ENCODE peak calls at places on chromosomes 2 and 18, in eight cellular contexts. R is CD4-positive, alpha-beta T cell; T is pancreas; J is AG10803; X is SK-N-SH; C is IMR-90; F is body of pancreas; G is fibroblast of pulmonary artery. Z is an unnamed sample.

GRCh38 chr2:215906458-215906857 is 106.9 kb downstream of the MREG start:
- DNase-seq in R (no peak), J (no peak), F (no peak), G (peak), X (no peak), T (no peak), C (no peak), Z (no peak)

GRCh38 chr2:44937688-44938240 is 3.7 kb upstream of the SIX3 start:
- DNase-seq in T (no peak), F (no peak), G (no peak), C (no peak), R (no peak), J (no peak), X (peak), Z (no peak)

GRCh38 chr2:44656460-44656859 is 285.0 kb upstream of the SIX3 start:
- DNase-seq in R (no peak), F (no peak), T (no peak), C (no peak), G (no peak), X (no peak), J (no peak), Z (no peak)

GRCh38 chr2:72864500-72864899 is 22.7 kb upstream of the SPR start:
- DNase-seq in X (no peak), R (no peak), F (no peak), G (peak), T (no peak), C (peak), J (peak), Z (no peak)

GRCh38 chr2:236161082-236161462 is 7.1 kb downstream of the GBX2 start:
- DNase-seq in X (no peak), C (no peak), J (no peak), G (no peak), T (no peak), R (no peak), F (no peak), Z (no peak)

GRCh38 chr2:2016912-2017311 is 272.6 kb upstream of the PXDN start:
- DNase-seq in R (no peak), J (no peak), G (no peak), X (no peak), C (no peak), T (no peak), F (no peak), Z (no peak)

GRCh38 chr2:233419626-233420431 is 65.5 kb downstream of the DGKD start:
- DNase-seq in X (no peak), F (no peak), J (no peak), C (peak), G (peak), R (peak), T (no peak), Z (no peak)

GRCh38 chr2:8412586-8412985 is 269.3 kb upstream of the ID2 start:
- DNase-seq in F (peak), R (no peak), G (peak), X (no peak), J (peak), C (no peak), T (no peak), Z (no peak)

GRCh38 chr2:71926098-71926466 is 221.6 kb downstream of the CYP26B1 start:
- DNase-seq in J (no peak), T (no peak), R (no peak), C (no peak), F (no peak), G (no peak), X (no peak), Z (no peak)

GRCh38 chr18:57748770-57749603 is 54.1 kb downstream of the ATP8B1 start:
- DNase-seq in T (peak), X (no peak), J (no peak), G (peak), F (peak), R (no peak), C (peak), Z (no peak)

GRCh38 chr2:216139884-216140283 is 30.7 kb downstream of the XRCC5 start:
- DNase-seq in X (peak), G (peak), J (no peak), R (no peak), T (no peak), F (peak), C (no peak), Z (no peak)

GRCh38 chr18:79245517-79246001 is 150.2 kb upstream of the NFATC1 start:
- DNase-seq in G (no peak), T (no peak), F (no peak), C (no peak), X (no peak), R (no peak), J (no peak), Z (no peak)

GRCh38 chr2:5706717-5707455 is 14.7 kb downstream of the SOX11 start:
- DNase-seq in J (no peak), R (no peak), F (no peak), X (peak), G (no peak), T (no peak), C (no peak), Z (no peak)

GRCh38 chr2:208725280-208725679 is 318.7 kb downstream of the PTH2R start:
- DNase-seq in T (no peak), J (no peak), G (no peak), F (no peak), R (no peak), X (no peak), C (no peak), Z (no peak)

GRCh38 chr18:73551211-73551610 is 596.4 kb downstream of the FBXO15 start:
- DNase-seq in R (no peak), T (no peak), C (no peak), J (no peak), X (no peak), G (no peak), F (no peak), Z (peak)

GRCh38 chr2:101148777-101149176 is 2.4 kb downstream of the TBC1D8 start:
- DNase-seq in F (no peak), J (no peak), R (no peak), T (no peak), X (no peak), C (no peak), G (no peak), Z (no peak)

GRCh38 chr2:17646096-17646554 is 105.6 kb downstream of the VSNL1 start:
- DNase-seq in X (peak), F (peak), J (peak), C (peak), T (peak), G (peak), R (no peak), Z (peak)

GRCh38 chr2:128378231-128379020 is 59.8 kb upstream of the HS6ST1 start:
- DNase-seq in X (no peak), T (peak), C (no peak), G (no peak), F (no peak), J (no peak), R (no peak), Z (no peak)

GRCh38 chr2:172496096-172496709 is 59.7 kb upstream of the PDK1 start:
- DNase-seq in J (no peak), R (peak), G (no peak), C (no peak), T (no peak), F (no peak), X (no peak), Z (no peak)

GRCh38 chr2:19301706-19302105 is 56.7 kb downstream of the OSR1 start:
- DNase-seq in T (no peak), J (no peak), G (no peak), X (no peak), R (no peak), C (no peak), F (no peak), Z (no peak)

GRCh38 chr2:192043216-192043870 is 151.4 kb downstream of the TMEFF2 start:
- DNase-seq in F (no peak), G (no peak), J (no peak), X (no peak), T (no peak), C (no peak), R (no peak), Z (no peak)

GRCh38 chr18:47953471-47953931 is 23.0 kb upstream of the SMAD2 start:
- DNase-seq in X (no peak), J (peak), F (peak), G (peak), C (no peak), R (no peak), T (no peak), Z (peak)

GRCh38 chr18:9673296-9674251 is 34.5 kb upstream of the RAB31 start:
- DNase-seq in X (peak), G (peak), F (peak), R (no peak), C (peak), J (peak), T (peak), Z (no peak)

GRCh38 chr2:209411718-209412117 is 12.1 kb upstream of the MAP2 start:
- DNase-seq in X (no peak), F (no peak), T (no peak), C (no peak), G (no peak), R (no peak), J (no peak), Z (no peak)

GRCh38 chr18:13587001-13587400 is 139.4 kb downstream of the FAM210A start:
- DNase-seq in R (no peak), F (no peak), X (no peak), T (no peak), J (no peak), C (no peak), G (no peak), Z (no peak)

GRCh38 chr2:238256111-238256510 is 16.3 kb upstream of the HES6 start:
- DNase-seq in R (no peak), C (no peak), F (no peak), G (no peak), T (no peak), J (no peak), X (no peak), Z (no peak)

GRCh38 chr2:161913865-161914264 is 160.2 kb downstream of the DPP4 start:
- DNase-seq in R (no peak), G (peak), J (peak), X (no peak), F (no peak), T (no peak), C (peak), Z (no peak)

GRCh38 chr2:189933911-189934399 is 128.6 kb downstream of the MSTN start:
- DNase-seq in F (no peak), X (no peak), R (no peak), G (peak), T (no peak), C (peak), J (peak), Z (no peak)

GRCh38 chr18:56563568-56563967 is 74.8 kb downstream of the TXNL1 start:
- DNase-seq in T (no peak), G (no peak), F (no peak), C (no peak), X (no peak), R (no peak), J (no peak), Z (no peak)

GRCh38 chr2:237744613-237745249 is 53.8 kb upstream of the RBM44 start:
- DNase-seq in R (peak), F (peak), J (peak), T (peak), C (peak), X (peak), G (peak), Z (peak)

GRCh38 chr18:36993068-36993467 is 164.1 kb downstream of the KIAA1328 start:
- DNase-seq in G (peak), F (no peak), X (no peak), J (peak), C (peak), T (no peak), R (no peak), Z (no peak)

GRCh38 chr18:31946305-31947046 is 3.5 kb upstream of the TRAPPC8 start:
- DNase-seq in F (no peak), X (no peak), J (no peak), T (no peak), C (no peak), G (no peak), R (no peak), Z (no peak)

GRCh38 chr18:31942301-31942998 is 478 bp downstream of the TRAPPC8 start:
- DNase-seq in X (peak), C (peak), R (no peak), T (peak), J (peak), F (peak), G (peak), Z (peak)

GRCh38 chr18:31943895-31944816 is 1.2 kb upstream of the TRAPPC8 start:
- DNase-seq in C (no peak), F (no peak), T (no peak), R (no peak), X (no peak), G (no peak), J (no peak), Z (no peak)

GRCh38 chr18:31941010-31941809 is 1.7 kb downstream of the TRAPPC8 start:
- DNase-seq in T (no peak), J (no peak), G (no peak), R (no peak), X (no peak), C (no peak), F (no peak), Z (no peak)

DNA sequence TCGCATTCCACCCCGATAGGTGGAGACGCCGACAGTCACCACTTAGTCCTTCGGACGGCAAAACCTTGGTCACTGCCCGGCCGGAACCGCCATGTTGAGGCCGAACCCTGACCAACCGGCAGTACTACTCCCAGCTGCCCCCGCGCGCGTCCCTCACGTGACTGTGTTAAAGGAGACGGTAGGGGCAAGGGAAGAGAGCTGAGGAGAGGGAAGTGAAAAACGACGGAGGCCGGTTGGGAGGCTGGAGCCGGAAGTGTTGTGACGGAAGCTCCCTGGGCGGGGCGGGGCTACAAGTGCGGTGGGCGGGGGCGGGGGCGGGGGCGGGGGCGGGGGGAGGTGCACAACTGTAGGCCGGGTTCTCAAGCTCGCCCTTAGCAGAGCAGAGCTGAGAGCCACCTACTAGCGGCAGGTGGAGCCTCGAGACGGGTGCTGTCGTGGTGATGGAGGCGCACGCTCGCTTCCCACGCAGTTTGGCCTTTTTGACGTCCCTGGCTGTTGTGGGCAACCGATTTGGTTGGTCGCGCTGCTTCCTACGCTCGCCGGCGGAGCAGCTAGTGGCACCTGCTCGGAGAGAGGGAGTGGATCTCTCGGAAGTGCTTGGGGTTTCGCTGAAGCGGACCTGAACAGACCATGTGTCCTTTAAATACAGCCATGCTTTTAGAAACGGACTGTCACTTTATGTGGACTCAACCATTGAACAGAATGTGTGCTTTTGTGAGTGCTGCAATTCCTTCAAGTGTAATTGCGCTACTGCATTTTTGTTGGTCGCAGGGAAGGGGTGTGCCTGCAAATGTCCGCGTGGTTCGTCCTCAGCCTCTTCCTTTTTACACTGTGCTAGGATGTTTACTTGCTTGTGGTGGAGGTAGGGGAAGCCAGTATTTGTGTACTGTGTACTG is at the start of gene TRAPPC8:
- DNase-seq in G (peak), X (peak), R (peak), C (peak), J (peak), T (peak), F (peak), Z (peak)
- TF ChIP-seq CTCF in G (no peak), X (no peak), R (peak), C (no peak), J (no peak), T (no peak), F (no peak), Z (peak)

GRCh38 chr2:136117909-136118818 is at the start of gene CXCR4:
- DNase-seq in X (peak), C (peak), J (no peak), T (peak), R (peak), G (peak), F (peak), Z (peak)
- TF ChIP-seq CTCF in X (no peak), C (no peak), J (no peak), T (no peak), R (no peak), G (peak), F (no peak), Z (peak)

GRCh38 chr18:21914739-21915319 is 174.2 kb downstream of the MIB1 start:
- DNase-seq in G (peak), R (no peak), T (peak), J (peak), C (peak), F (peak), X (peak), Z (no peak)
- TF ChIP-seq CTCF in G (peak), R (no peak), T (peak), J (peak), C (peak), F (peak), X (peak), Z (peak)

GRCh38 chr2:222613715-222614331 is 42.1 kb downstream of the FARSB start:
- DNase-seq in J (peak), R (no peak), G (peak), T (no peak), X (peak), F (no peak), C (peak), Z (peak)

GRCh38 chr2:222608081-222608480 is 47.8 kb downstream of the FARSB start:
- DNase-seq in X (no peak), R (no peak), J (peak), C (no peak), T (no peak), G (no peak), F (no peak), Z (no peak)

GRCh38 chr2:222611684-222612083 is 44.2 kb downstream of the FARSB start:
- DNase-seq in C (no peak), R (no peak), J (no peak), T (no peak), F (no peak), G (no peak), X (no peak), Z (no peak)

GRCh38 chr2:222609391-222609790 is 46.5 kb downstream of the FARSB start:
- DNase-seq in C (peak), F (no peak), T (no peak), J (peak), X (no peak), G (peak), R (no peak), Z (no peak)

DNA sequence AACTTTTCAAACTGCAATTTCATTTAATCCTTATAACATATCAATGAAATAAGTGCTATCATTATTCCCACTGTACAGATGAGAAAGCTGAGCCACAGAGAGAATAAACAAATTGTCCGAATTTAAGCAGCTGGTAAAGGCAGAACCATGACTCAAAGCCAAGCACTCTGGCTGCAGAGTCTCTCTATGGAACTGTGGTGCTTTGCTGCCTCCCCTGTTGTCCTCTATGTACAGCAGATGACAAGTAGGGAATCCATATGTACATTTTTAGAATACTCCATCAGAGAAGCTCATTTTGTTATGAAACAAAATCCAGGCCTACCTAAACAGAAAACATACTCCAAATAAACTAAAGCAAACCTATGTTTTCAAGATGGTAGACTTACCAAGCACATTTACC is 45.1 kb downstream of the FARSB start:
- DNase-seq in C (peak), R (no peak), J (peak), X (no peak), G (peak), F (no peak), T (no peak), Z (no peak)
- TF ChIP-seq CTCF in C (no peak), R (no peak), J (peak), X (no peak), G (peak), F (no peak), T (no peak), Z (peak)

GRCh38 chr2:109052922-109053321 is 63.9 kb upstream of the EDAR start:
- DNase-seq in G (no peak), T (no peak), J (no peak), F (no peak), R (no peak), C (no peak), X (no peak), Z (no peak)
- TF ChIP-seq CTCF in G (no peak), T (no peak), J (no peak), F (no peak), R (no peak), C (no peak), X (no peak), Z (peak)

DNA sequence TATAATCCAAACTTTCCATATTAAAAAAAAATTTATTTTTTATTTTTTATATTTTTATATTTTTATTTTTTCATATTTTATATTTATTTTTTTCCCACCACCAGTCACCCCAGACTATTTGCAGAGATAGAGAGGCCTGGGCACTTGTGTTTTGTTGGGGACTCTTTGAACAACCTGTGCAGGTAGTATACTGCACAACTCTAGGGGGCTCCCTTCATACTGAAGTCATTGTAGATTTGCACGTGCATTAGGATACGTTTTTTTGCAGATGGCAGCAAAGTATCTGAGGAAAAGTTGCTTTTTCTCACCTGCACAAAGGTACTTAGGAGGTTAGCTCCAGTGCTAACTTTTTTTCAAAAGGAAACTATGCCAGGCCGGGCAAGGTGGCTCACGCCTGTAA is 73.9 kb upstream of the TANC1 start:
- DNase-seq in R (no peak), J (no peak), C (no peak), X (no peak), F (no peak), T (no peak), G (no peak), Z (no peak)
- TF ChIP-seq CTCF in R (no peak), J (no peak), C (no peak), X (peak), F (no peak), T (no peak), G (no peak), Z (no peak)

GRCh38 chr2:196431957-196432356 is 207.6 kb upstream of the CCDC150 start:
- DNase-seq in F (no peak), C (peak), G (peak), X (peak), R (no peak), J (peak), T (no peak), Z (no peak)
- TF ChIP-seq CTCF in F (no peak), C (peak), G (peak), X (peak), R (no peak), J (peak), T (no peak), Z (peak)

DNA sequence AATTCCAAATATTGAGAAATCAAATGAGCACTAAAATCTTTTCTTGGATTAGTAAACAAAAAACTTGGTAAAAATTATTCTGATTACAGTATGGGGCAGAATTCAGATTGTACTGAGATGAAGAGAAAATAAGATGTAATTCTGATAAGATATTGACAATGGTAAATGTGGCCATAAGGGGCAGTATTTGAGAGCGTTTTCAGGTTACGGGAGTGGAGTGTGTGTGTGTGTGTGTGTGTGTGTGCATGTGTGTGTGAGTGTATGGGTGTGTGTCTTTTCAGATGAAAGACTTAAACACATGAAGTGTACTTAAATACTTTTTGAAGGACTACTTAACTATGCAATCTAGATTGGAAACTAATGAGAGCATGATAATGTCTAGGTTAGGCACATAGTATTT is 217.8 kb upstream of the ITGA4 start:
- DNase-seq in C (no peak), X (no peak), R (no peak), F (no peak), G (peak), T (no peak), J (no peak), Z (no peak)
- TF ChIP-seq CTCF in C (peak), X (peak), R (no peak), F (no peak), G (no peak), T (no peak), J (peak), Z (peak)